ENCODE peak calls at places on chromosomes 5 and 9, in four cellular contexts. J is HCT116, O is H1, I is GM12878. B is an unnamed sample.

GRCh38 chr5:111756701-111757581 is at the start of gene NREP:
- DNase-seq in J (peak), O (no peak), I (peak), B (peak)

GRCh38 chr5:157468293-157468965 is 8.4 kb downstream of the NIPAL4 start:
- DNase-seq in J (no peak), O (no peak), I (no peak), B (no peak)

GRCh38 chr5:159787837-159788236 is 128.4 kb upstream of the ADRA1B start:
- DNase-seq in J (no peak), O (no peak), I (no peak), B (no peak)

GRCh38 chr5:178292826-178293205 is 60.2 kb upstream of the PHYKPL start:
- DNase-seq in J (no peak), O (no peak), I (no peak), B (no peak)

GRCh38 chr5:168777651-168778050 is 198.5 kb upstream of the PANK3 start:
- DNase-seq in J (no peak), O (no peak), I (no peak), B (no peak)

GRCh38 chr5:102216559-102217157 is 79.4 kb downstream of the SLCO4C1 start:
- DNase-seq in J (no peak), O (no peak), I (no peak), B (no peak)

GRCh38 chr9:114507726-114508125 is 2.5 kb upstream of the WHRN start:
- DNase-seq in J (no peak), O (no peak), I (no peak), B (no peak)

GRCh38 chr5:172380992-172381643 is 73.2 kb downstream of the SH3PXD2B start:
- DNase-seq in J (no peak), O (no peak), I (no peak), B (no peak)

GRCh38 chr9:138044485-138045383 is 167.2 kb downstream of the CACNA1B start:
- DNase-seq in J (no peak), O (no peak), I (no peak), B (no peak)

GRCh38 chr5:54769072-54769471 is 216.3 kb downstream of the ESM1 start:
- DNase-seq in J (no peak), O (no peak), I (no peak), B (no peak)

GRCh38 chr9:13113201-13113600 is 166.3 kb downstream of the MPDZ start:
- DNase-seq in J (no peak), O (no peak), I (no peak), B (no peak)

GRCh38 chr5:176670449-176670848 is 23.2 kb downstream of the TSPAN17 start:
- DNase-seq in J (no peak), O (no peak), I (no peak), B (no peak)

GRCh38 chr9:107109324-107109723 is 173.8 kb upstream of the RAD23B start:
- DNase-seq in J (no peak), O (no peak), I (no peak), B (no peak)
- TF ChIP-seq EGR1 in J (no peak), O (no peak), I (no peak), B (no peak)

GRCh38 chr5:76809141-76809540 is 9.7 kb upstream of the F2RL1 start:
- DNase-seq in J (no peak), O (no peak), I (no peak), B (no peak)

GRCh38 chr5:76811214-76811613 is 7.6 kb upstream of the F2RL1 start:
- DNase-seq in J (no peak), O (no peak), I (no peak), B (no peak)

GRCh38 chr5:76816110-76816831 is 2.6 kb upstream of the F2RL1 start:
- DNase-seq in J (no peak), O (no peak), I (no peak), B (no peak)

GRCh38 chr5:76810236-76810635 is 8.6 kb upstream of the F2RL1 start:
- DNase-seq in J (no peak), O (no peak), I (no peak), B (no peak)

DNA sequence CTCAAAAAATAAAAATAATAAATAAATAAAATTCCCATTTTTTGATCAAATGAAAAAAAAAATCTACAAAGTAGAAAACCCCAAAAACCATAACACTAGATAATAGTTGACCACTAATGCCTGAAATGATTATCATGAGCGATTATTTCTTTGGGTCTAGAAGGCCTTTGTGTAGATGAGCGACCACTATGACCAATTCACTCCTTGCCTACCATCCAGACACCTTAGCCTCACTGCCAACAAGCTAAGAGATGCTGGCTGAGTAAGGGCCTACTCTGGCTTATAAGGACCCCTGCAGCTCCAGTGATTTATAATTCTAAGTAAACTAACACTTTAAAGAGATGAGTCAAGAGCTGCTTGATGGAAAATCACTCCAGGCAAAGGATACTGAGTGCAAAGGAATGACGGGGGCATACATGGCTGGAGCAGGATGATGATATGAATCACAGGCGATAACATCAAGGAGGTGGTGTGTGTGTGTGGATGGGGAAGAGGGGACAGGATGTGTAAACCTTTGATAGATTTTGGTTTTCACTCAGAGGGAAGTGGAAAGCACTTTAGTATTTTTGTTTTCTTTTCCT is 4.8 kb upstream of the F2RL1 start:
- DNase-seq in J (peak), O (no peak), I (no peak), B (no peak)
- TF ChIP-seq EGR1 in J (no peak), O (no peak), I (no peak), B (no peak)

GRCh38 chr5:5409151-5409810 is 13.2 kb upstream of the ICE1 start:
- DNase-seq in J (no peak), O (no peak), I (no peak), B (no peak)
- TF ChIP-seq EGR1 in J (no peak), O (no peak), I (no peak), B (no peak)

DNA sequence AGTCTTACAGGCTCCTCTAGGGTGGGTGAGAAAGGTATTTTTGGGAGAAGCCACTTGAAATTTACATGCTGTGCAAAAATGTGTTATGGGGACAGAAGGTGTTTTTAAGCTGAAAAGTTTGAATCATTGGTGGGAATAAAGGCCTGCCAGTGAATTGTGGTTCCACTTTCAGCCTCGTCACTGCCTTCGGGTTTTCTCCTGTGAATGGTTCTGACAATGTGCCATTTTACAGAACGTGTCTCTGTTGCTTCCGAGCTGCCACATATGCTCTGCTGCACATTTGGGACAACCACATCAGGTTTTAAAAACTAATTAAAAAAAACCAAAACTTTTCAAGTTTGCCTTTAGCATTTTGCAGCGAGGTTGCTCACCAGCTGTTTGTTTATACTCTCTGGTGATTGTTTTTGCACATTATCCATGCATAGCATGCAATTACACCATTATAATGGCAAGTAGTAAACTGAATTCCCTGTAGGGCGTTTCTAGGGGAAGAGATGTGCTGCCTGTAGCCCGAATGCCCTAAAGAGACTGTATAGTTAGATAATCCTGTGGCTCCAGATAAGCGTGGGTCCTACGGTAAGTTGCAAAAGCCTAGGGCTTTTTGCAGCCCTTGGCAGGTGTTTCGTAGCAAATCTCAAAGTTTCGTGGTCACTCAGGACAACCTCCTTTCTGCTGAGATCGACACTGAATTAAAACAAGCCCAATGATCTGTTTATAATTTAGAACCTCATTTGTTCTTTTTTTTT is 40.1 kb upstream of the SUB1 start:
- DNase-seq in J (no peak), O (no peak), I (peak), B (no peak)
- TF ChIP-seq EGR1 in J (no peak), O (no peak), I (no peak), B (no peak)

GRCh38 chr9:91530829-91531228 is 107.2 kb upstream of the NFIL3 start:
- DNase-seq in J (no peak), O (no peak), I (no peak), B (no peak)

GRCh38 chr9:91533382-91533781 is 109.8 kb upstream of the NFIL3 start:
- DNase-seq in J (no peak), O (no peak), I (no peak), B (no peak)

GRCh38 chr9:91532325-91532724 is 108.7 kb upstream of the NFIL3 start:
- DNase-seq in J (no peak), O (no peak), I (no peak), B (no peak)

GRCh38 chr9:91536211-91536691 is 112.6 kb upstream of the NFIL3 start:
- DNase-seq in J (peak), O (no peak), I (no peak), B (no peak)

GRCh38 chr9:91534374-91534773 is 110.7 kb upstream of the NFIL3 start:
- DNase-seq in J (no peak), O (no peak), I (no peak), B (no peak)
- TF ChIP-seq EGR1 in J (no peak), O (no peak), I (no peak), B (no peak)

B was measured in K562.